ENCODE peak calls at places on chromosomes 13 and 19, in nine cellular contexts. D is choroid plexus epithelial cell; M is CD8-positive, alpha-beta T cell; R is keratinocyte; J is uterus; G is PC-3; P is neural progenitor cell; A is tibial artery; E is esophagus squamous epithelium. K is an unnamed sample.

GRCh38 chr19:46478356-46478986 is 7.1 kb upstream of the PNMA8A start:
- DNase-seq in M (no peak), G (no peak), P (peak; percentile 75), J (no peak), E (no peak), A (no peak), D (peak; percentile 81), R (no peak), K (no peak)

GRCh38 chr19:22832031-22832762 is at the start of gene ZNF723:
- DNase-seq in D (no peak), G (no peak), R (no peak), P (no peak), A (no peak), J (no peak), E (no peak), M (no peak), K (no peak)

GRCh38 chr13:78909276-78909675 is 250.3 kb upstream of the OBI1 start:
- DNase-seq in E (no peak), D (no peak), P (no peak), M (no peak), J (no peak), G (no peak), A (no peak), R (no peak), K (no peak)

GRCh38 chr19:34308381-34309367 is 54.3 kb downstream of the GARRE1 start:
- DNase-seq in A (no peak), P (no peak), R (no peak), E (no peak), D (no peak), J (no peak), M (no peak), G (no peak), K (no peak)

GRCh38 chr13:90760639-90761038 is 586.8 kb upstream of the MIR17HG start:
- DNase-seq in R (no peak), A (no peak), E (no peak), D (no peak), J (no peak), M (no peak), G (no peak), P (no peak), K (no peak)

GRCh38 chr13:108352599-108352998 is 83.1 kb downstream of the TNFSF13B start:
- DNase-seq in M (no peak), P (no peak), J (no peak), E (no peak), R (no peak), A (no peak), G (no peak), D (peak; percentile 6), K (peak; percentile 69)

GRCh38 chr19:43755256-43755801 is 567 bp upstream of the SMG9 start:
- DNase-seq in J (peak; percentile 80), R (no peak), A (peak; percentile 66), G (peak; percentile 69), M (peak; percentile 57), P (peak; percentile 77), E (no peak), D (peak; percentile 71), K (peak; percentile 88)

GRCh38 chr13:81224502-81224833 is 883.5 kb upstream of the SPRY2 start:
- DNase-seq in R (no peak), D (no peak), A (no peak), G (no peak), E (no peak), M (no peak), P (no peak), J (no peak), K (no peak)

DNA sequence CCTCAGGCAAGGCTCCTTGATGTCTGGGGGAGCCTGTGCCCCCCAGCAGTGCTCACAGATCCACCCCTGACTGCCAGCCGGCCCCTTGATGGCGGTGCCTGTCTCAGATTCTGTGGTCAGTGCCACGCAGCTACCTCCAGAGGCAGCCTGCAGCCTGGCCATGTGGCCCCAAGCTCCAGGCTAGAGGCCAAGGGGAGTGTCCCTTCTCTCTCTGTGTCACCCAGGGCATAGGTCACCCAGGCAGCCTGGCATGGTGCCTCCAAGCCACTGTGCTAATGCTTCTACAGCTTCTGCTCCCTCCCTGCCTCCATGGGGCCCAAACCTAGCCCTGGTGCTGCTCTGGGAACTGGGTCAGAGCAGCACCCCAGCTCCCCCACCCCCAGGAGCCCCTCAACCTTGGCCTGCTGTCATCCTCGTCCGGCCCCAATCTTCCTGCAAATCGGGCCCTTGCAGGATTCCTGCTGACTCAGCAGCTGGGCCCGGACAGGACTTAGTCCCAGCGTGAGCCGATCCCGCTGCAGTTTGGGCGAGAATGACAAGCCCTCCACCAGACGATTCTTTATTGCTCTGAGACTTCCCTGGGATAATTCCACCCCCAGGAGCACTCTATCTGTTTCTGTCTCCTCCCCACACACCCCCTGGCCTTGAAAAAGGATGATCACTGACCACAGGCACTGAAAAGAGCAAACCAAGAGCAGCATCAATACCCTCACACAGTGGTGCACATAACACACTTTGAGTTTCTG is 2.7 kb upstream of the ARL11 start:
- DNase-seq in M (no peak), D (peak; percentile 30), A (peak; percentile 31), G (no peak), E (no peak), R (no peak), P (no peak), J (no peak), K (no peak)
- H3K4me3 ChIP-seq in M (no peak overlapping the region), D (no peak overlapping the region), A (no peak overlapping the region), G (no peak overlapping the region), E (no peak overlapping the region), R (no peak overlapping the region), P (no peak overlapping the region), J (no peak overlapping the region), K (no peak overlapping the region)

GRCh38 chr19:18419195-18419698 is at the start of gene SSBP4:
- DNase-seq in J (peak; percentile 62), M (peak; percentile 43), D (peak; percentile 82), R (no peak), G (peak; percentile 85), P (peak; percentile 91), A (peak; percentile 59), E (no peak), K (peak; percentile 72)

GRCh38 chr19:18421371-18421959 is 2.3 kb downstream of the SSBP4 start:
- DNase-seq in A (peak; percentile 27), R (no peak), E (no peak), D (no peak), J (peak; percentile 26), P (no peak), G (no peak), M (no peak), K (no peak)

GRCh38 chr19:18418725-18419194 is 438 bp upstream of the SSBP4 start:
- DNase-seq in E (no peak), P (no peak), J (peak; percentile 66), R (no peak), M (no peak), A (peak; percentile 65), G (no peak), D (no peak), K (no peak)

GRCh38 chr19:18420931-18421330 is 1.7 kb downstream of the SSBP4 start:
- DNase-seq in R (no peak), D (no peak), E (no peak), M (no peak), P (no peak), G (no peak), A (no peak), J (peak; percentile 34), K (no peak)

DNA sequence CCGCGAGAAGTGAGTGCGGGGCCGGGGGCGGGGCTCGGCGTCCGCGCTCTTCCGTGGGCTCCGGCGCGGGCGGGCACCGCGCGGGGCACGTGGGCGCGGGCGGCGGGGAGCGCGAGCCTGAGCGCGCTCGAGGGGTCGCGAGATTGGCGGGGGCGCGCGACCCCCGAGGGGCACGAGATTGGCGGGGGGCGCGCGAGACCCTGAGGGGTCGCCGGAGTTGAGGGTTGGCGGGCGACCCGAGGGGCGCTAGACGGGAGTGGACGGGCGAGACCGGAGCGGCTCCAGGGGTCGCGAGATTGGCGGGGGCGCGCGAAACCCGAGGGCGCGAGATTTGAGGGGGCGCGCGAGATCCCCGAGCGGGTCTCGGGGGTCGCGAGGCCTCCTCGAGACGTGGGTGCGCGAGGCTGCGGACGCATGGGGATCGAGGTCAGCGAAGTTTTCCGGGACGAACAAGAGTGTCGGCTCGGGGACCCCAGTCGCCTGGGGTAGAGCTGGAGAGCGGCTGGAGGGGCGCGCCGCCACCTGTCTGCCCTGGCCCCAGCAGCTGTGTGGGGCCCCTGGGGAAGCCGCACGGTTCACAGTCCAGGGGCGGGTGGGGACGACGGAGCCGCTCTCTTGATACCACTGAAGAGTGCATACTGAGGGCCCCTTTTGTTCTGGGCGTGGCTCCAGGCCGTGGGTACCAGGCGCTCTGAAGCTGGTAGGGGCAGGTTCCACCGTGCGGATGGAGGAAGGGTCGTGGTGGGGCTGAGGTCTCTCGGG is 682 bp downstream of the SSBP4 start:
- DNase-seq in P (peak; percentile 62), G (peak; percentile 35), E (no peak), M (no peak), R (no peak), A (peak; percentile 51), D (no peak), J (peak; percentile 59), K (no peak)
- TF ChIP-seq CTCF in P (no peak), G (no peak), E (no peak), M (no peak), R (no peak), A (no peak), D (no peak), J (no peak), K (no peak)

GRCh38 chr13:48244159-48244558 is 11.2 kb downstream of the ITM2B start:
- DNase-seq in E (no peak), D (no peak), R (no peak), J (no peak), G (no peak), A (no peak), M (no peak), P (no peak), K (no peak)

GRCh38 chr13:48246097-48246496 is 13.1 kb downstream of the ITM2B start:
- DNase-seq in D (no peak), G (no peak), R (no peak), A (no peak), P (no peak), M (no peak), J (no peak), E (no peak), K (no peak)

GRCh38 chr13:48236528-48237353 is 3.7 kb downstream of the ITM2B start:
- DNase-seq in A (no peak), R (no peak), P (no peak), M (no peak), D (peak; percentile 84), J (no peak), G (no peak), E (no peak), K (peak; percentile 84)

GRCh38 chr13:48242677-48243076 is 9.7 kb downstream of the ITM2B start:
- DNase-seq in D (no peak), J (no peak), G (no peak), P (no peak), M (no peak), E (no peak), R (no peak), A (no peak), K (no peak)

DNA sequence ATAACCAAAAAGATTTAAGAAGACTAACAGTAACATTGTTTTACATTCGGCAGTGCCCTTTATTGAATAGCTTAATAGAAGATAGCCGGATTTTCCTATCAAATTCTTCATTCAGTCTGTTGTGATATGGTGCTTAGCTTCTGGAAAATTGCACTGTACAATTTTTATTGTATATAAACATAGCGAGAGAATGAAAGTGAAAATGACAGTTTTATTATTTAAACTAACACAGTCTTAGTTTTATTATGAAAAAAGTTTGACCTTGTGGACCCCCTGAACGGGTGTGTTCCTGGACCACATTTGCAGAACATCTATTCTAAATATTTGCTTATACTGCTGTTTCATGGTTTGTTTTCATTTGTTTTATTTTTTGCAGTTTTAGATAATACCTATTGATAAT is 8.6 kb downstream of the ITM2B start:
- DNase-seq in J (no peak), A (no peak), R (no peak), D (no peak), M (no peak), G (no peak), E (no peak), P (no peak), K (no peak)
- H3K4me3 ChIP-seq in J (no peak overlapping the region), A (no peak overlapping the region), R (no peak overlapping the region), D (no peak overlapping the region), M (no peak overlapping the region), G (no peak overlapping the region), E (no peak overlapping the region), P (no peak overlapping the region), K (no peak overlapping the region)

GRCh38 chr19:31548941-31549340 is 199.7 kb upstream of the TSHZ3 start:
- DNase-seq in J (no peak), E (no peak), G (no peak), R (no peak), P (peak; percentile 42), D (peak; percentile 69), M (no peak), A (no peak), K (no peak)
- TF ChIP-seq CTCF in J (no peak), E (no peak), G (peak; percentile 21), R (no peak), P (peak; percentile 57), D (peak; percentile 87), M (no peak), A (no peak), K (peak; percentile 22)

K was measured in HL-60.